ENCODE peak calls at places on chromosomes 5 and 9, in five cellular contexts. J is amniotic stem cell, O is T1000, Z is body of pancreas, R is left cardiac atrium. G is an unnamed sample.

GRCh38 chr5:132260714-132261615 is 3.5 kb downstream of the PDLIM4 start:
- DNase-seq in R (peak; percentile 85), J (no peak), Z (peak; percentile 53), O (peak; percentile 24), G (peak; percentile 75)

GRCh38 chr5:82341325-82341724 is 63.2 kb upstream of the RPS23 start:
- DNase-seq in J (no peak), Z (no peak), O (no peak), R (no peak), G (no peak)

GRCh38 chr5:159456722-159457462 is 126.6 kb upstream of the IL12B start:
- DNase-seq in J (no peak), R (no peak), Z (no peak), O (no peak), G (no peak)

GRCh38 chr5:132815454-132815853 is 2.4 kb downstream of the SOWAHA start:
- DNase-seq in R (no peak), O (no peak), J (no peak), Z (no peak), G (no peak)

GRCh38 chr5:159928122-159928960 is 12.1 kb downstream of the ADRA1B start:
- DNase-seq in R (peak; percentile 61), Z (no peak), O (peak; percentile 7), J (peak; percentile 58), G (peak; percentile 27)

GRCh38 chr5:175444905-175445456 is 999 bp upstream of the DRD1 start:
- DNase-seq in O (no peak), Z (no peak), R (no peak), J (no peak), G (no peak)

GRCh38 chr9:126240835-126241234 is 85.8 kb upstream of the MVB12B start:
- DNase-seq in O (no peak), R (no peak), Z (no peak), J (no peak), G (no peak)

GRCh38 chr5:83388608-83389007 is 82.9 kb upstream of the VCAN start:
- DNase-seq in J (no peak), Z (no peak), O (no peak), R (no peak), G (no peak)

GRCh38 chr5:81542242-81542641 is 148.3 kb upstream of the ACOT12 start:
- DNase-seq in J (no peak), Z (no peak), R (no peak), O (no peak), G (no peak)

GRCh38 chr9:85425153-85425611 is 316.6 kb downstream of the AGTPBP1 start:
- DNase-seq in Z (peak; percentile 63), R (peak; percentile 57), O (peak; percentile 62), J (no peak), G (peak; percentile 5)